ENCODE peak calls at places on chromosomes 2 and 18, in five cellular contexts. One of them, this sample, is unnamed.

GRCh38 chr2:145108959-145109710 is 589.2 kb upstream of the ZEB2 start:
- DNase-seq in activated naive CD4-positive, alpha-beta T cell treated with Interleukin-2 at 50 U/mL for 16 hours: no peak
- DNase-seq in RPMI8226: no peak
- DNase-seq in stimulated activated CD4-positive, alpha-beta T cell treated with anti-CD3 and anti-CD28 coated beads, Interleukin-2, amount 100 ng/mL, for 48 hours: no peak
- DNase-seq in OCI-LY7: no peak
- DNase-seq in this sample: no peak

GRCh38 chr2:1132328-1132964 is 181.8 kb downstream of the SNTG2 start:
- DNase-seq in activated naive CD4-positive, alpha-beta T cell treated with Interleukin-2 at 50 U/mL for 16 hours: peak; percentile 22
- DNase-seq in RPMI8226: no peak
- DNase-seq in stimulated activated CD4-positive, alpha-beta T cell treated with anti-CD3 and anti-CD28 coated beads, Interleukin-2, amount 100 ng/mL, for 48 hours: no peak
- DNase-seq in OCI-LY7: no peak
- DNase-seq in this sample: no peak

GRCh38 chr2:225471039-225471438 is 71.5 kb downstream of the NYAP2 start:
- DNase-seq in activated naive CD4-positive, alpha-beta T cell treated with Interleukin-2 at 50 U/mL for 16 hours: no peak
- DNase-seq in RPMI8226: no peak
- DNase-seq in stimulated activated CD4-positive, alpha-beta T cell treated with anti-CD3 and anti-CD28 coated beads, Interleukin-2, amount 100 ng/mL, for 48 hours: no peak
- DNase-seq in OCI-LY7: no peak
- DNase-seq in this sample: no peak

GRCh38 chr2:95024306-95024880 is 1.1 kb upstream of the MAL start:
- DNase-seq in activated naive CD4-positive, alpha-beta T cell treated with Interleukin-2 at 50 U/mL for 16 hours: no peak
- DNase-seq in RPMI8226: no peak
- DNase-seq in stimulated activated CD4-positive, alpha-beta T cell treated with anti-CD3 and anti-CD28 coated beads, Interleukin-2, amount 100 ng/mL, for 48 hours: no peak
- DNase-seq in OCI-LY7: no peak
- DNase-seq in this sample: no peak

GRCh38 chr2:85213404-85213803 is 80.2 kb downstream of the TCF7L1 start:
- DNase-seq in activated naive CD4-positive, alpha-beta T cell treated with Interleukin-2 at 50 U/mL for 16 hours: no peak
- DNase-seq in RPMI8226: peak; percentile 63
- DNase-seq in stimulated activated CD4-positive, alpha-beta T cell treated with anti-CD3 and anti-CD28 coated beads, Interleukin-2, amount 100 ng/mL, for 48 hours: no peak
- DNase-seq in OCI-LY7: no peak
- DNase-seq in this sample: no peak

GRCh38 chr2:168466834-168467565 is 10.9 kb downstream of the CERS6 start:
- DNase-seq in activated naive CD4-positive, alpha-beta T cell treated with Interleukin-2 at 50 U/mL for 16 hours: no peak
- DNase-seq in RPMI8226: no peak
- DNase-seq in stimulated activated CD4-positive, alpha-beta T cell treated with anti-CD3 and anti-CD28 coated beads, Interleukin-2, amount 100 ng/mL, for 48 hours: no peak
- DNase-seq in OCI-LY7: no peak
- DNase-seq in this sample: no peak

GRCh38 chr2:26809876-26810577 is 24.2 kb downstream of the CENPA start:
- DNase-seq in activated naive CD4-positive, alpha-beta T cell treated with Interleukin-2 at 50 U/mL for 16 hours: no peak
- DNase-seq in RPMI8226: no peak
- DNase-seq in stimulated activated CD4-positive, alpha-beta T cell treated with anti-CD3 and anti-CD28 coated beads, Interleukin-2, amount 100 ng/mL, for 48 hours: no peak
- DNase-seq in OCI-LY7: no peak
- DNase-seq in this sample: no peak

GRCh38 chr2:192267484-192267883 is 72.8 kb upstream of the TMEFF2 start:
- DNase-seq in activated naive CD4-positive, alpha-beta T cell treated with Interleukin-2 at 50 U/mL for 16 hours: no peak
- DNase-seq in RPMI8226: no peak
- DNase-seq in stimulated activated CD4-positive, alpha-beta T cell treated with anti-CD3 and anti-CD28 coated beads, Interleukin-2, amount 100 ng/mL, for 48 hours: no peak
- DNase-seq in OCI-LY7: no peak
- DNase-seq in this sample: no peak

GRCh38 chr2:163637876-163638275 is 97.9 kb downstream of the FIGN start:
- DNase-seq in activated naive CD4-positive, alpha-beta T cell treated with Interleukin-2 at 50 U/mL for 16 hours: no peak
- DNase-seq in RPMI8226: no peak
- DNase-seq in stimulated activated CD4-positive, alpha-beta T cell treated with anti-CD3 and anti-CD28 coated beads, Interleukin-2, amount 100 ng/mL, for 48 hours: no peak
- DNase-seq in OCI-LY7: no peak
- DNase-seq in this sample: no peak

GRCh38 chr18:54240629-54241107 is 16.2 kb upstream of the MBD2 start:
- DNase-seq in activated naive CD4-positive, alpha-beta T cell treated with Interleukin-2 at 50 U/mL for 16 hours: no peak
- DNase-seq in RPMI8226: no peak
- DNase-seq in stimulated activated CD4-positive, alpha-beta T cell treated with anti-CD3 and anti-CD28 coated beads, Interleukin-2, amount 100 ng/mL, for 48 hours: no peak
- DNase-seq in OCI-LY7: no peak
- DNase-seq in this sample: no peak